ENCODE peak calls at places on chromosomes 3 and 15, in eight cellular contexts. S is NCI-H2081 treated with DMSO at 0.1 percent for 48 hours; L is activated T-helper 9 cell treated with anti-CD3 and anti-CD28 coated beads, Interleukin-2, amount 50 U/mL, for 16 hours; E is cardiac fibroblast; C is breast epithelium; U is T-helper 1 cell; B is Calu3; K is NCI-H446. V is an unnamed sample.

GRCh38 chr15:52503788-52504496 is 24.7 kb downstream of the MYO5A start:
- DNase-seq in S (no peak), L (no peak), E (peak), C (no peak), U (no peak), B (no peak), K (no peak), V (no peak)

GRCh38 chr3:46936733-46937250 is 39.8 kb downstream of the CCDC12 start:
- DNase-seq in S (no peak), L (no peak), E (no peak), C (peak), U (no peak), B (no peak), K (no peak), V (no peak)

GRCh38 chr15:46853600-46853999 is 863.7 kb upstream of the SEMA6D start:
- DNase-seq in S (no peak), L (no peak), E (no peak), C (no peak), U (no peak), B (no peak), K (no peak), V (no peak)

GRCh38 chr3:134251731-134252391 is 1.2 kb upstream of the RYK start:
- DNase-seq in S (no peak), L (no peak), E (peak), C (no peak), U (no peak), B (no peak), K (no peak), V (no peak)

GRCh38 chr3:176870451-176870850 is 326.8 kb downstream of the TBL1XR1 start:
- DNase-seq in S (no peak), L (no peak), E (no peak), C (no peak), U (no peak), B (no peak), K (no peak), V (no peak)

GRCh38 chr15:28027714-28028076 is 71.4 kb downstream of the OCA2 start:
- DNase-seq in S (no peak), L (no peak), E (no peak), C (no peak), U (no peak), B (no peak), K (no peak), V (no peak)

GRCh38 chr3:194844046-194844445 is 158.4 kb downstream of the FAM43A start:
- DNase-seq in S (no peak), L (no peak), E (no peak), C (no peak), U (no peak), B (no peak), K (no peak), V (no peak)

GRCh38 chr3:142945023-142945422 is 18.5 kb downstream of the PAQR9 start:
- DNase-seq in S (no peak), L (no peak), E (no peak), C (no peak), U (no peak), B (no peak), K (no peak), V (no peak)

GRCh38 chr15:31116423-31117030 is 15.0 kb upstream of the TRPM1 start:
- DNase-seq in S (no peak), L (no peak), E (no peak), C (no peak), U (no peak), B (no peak), K (no peak), V (no peak)

GRCh38 chr15:74790080-74790916 is 8.4 kb downstream of the CSK start:
- DNase-seq in S (no peak), L (peak), E (peak), C (no peak), U (no peak), B (peak), K (no peak), V (peak)

GRCh38 chr3:194587438-194587931 is 45.7 kb downstream of the TMEM44 start:
- DNase-seq in S (no peak), L (no peak), E (peak), C (no peak), U (no peak), B (no peak), K (no peak), V (no peak)

GRCh38 chr3:101898752-101899169 is 49.4 kb downstream of the NFKBIZ start:
- DNase-seq in S (no peak), L (no peak), E (no peak), C (no peak), U (no peak), B (no peak), K (no peak), V (no peak)

GRCh38 chr15:81072551-81072950 is 61.5 kb upstream of the CFAP161 start:
- DNase-seq in S (no peak), L (no peak), E (no peak), C (no peak), U (no peak), B (no peak), K (no peak), V (peak)

GRCh38 chr15:85929786-85930185 is 135.1 kb upstream of the KLHL25 start:
- DNase-seq in S (no peak), L (no peak), E (no peak), C (no peak), U (no peak), B (no peak), K (no peak), V (no peak)

GRCh38 chr15:92902723-92903587 is 2.8 kb downstream of the CHD2 start:
- DNase-seq in S (no peak), L (no peak), E (no peak), C (no peak), U (no peak), B (no peak), K (no peak), V (no peak)

GRCh38 chr3:136617123-136617700 is 135.0 kb downstream of the STAG1 start:
- DNase-seq in S (no peak), L (no peak), E (no peak), C (no peak), U (no peak), B (no peak), K (no peak), V (no peak)

GRCh38 chr3:157231071-157231470 is 71.1 kb upstream of the CCNL1 start:
- DNase-seq in S (no peak), L (no peak), E (peak), C (no peak), U (no peak), B (no peak), K (no peak), V (no peak)

GRCh38 chr15:48422401-48422800 is 91.2 kb downstream of the DUT start:
- DNase-seq in S (no peak), L (no peak), E (no peak), C (no peak), U (no peak), B (no peak), K (no peak), V (no peak)

GRCh38 chr3:195150194-195151118 is 120.5 kb downstream of the XXYLT1 start:
- DNase-seq in S (no peak), L (no peak), E (peak), C (peak), U (no peak), B (peak), K (no peak), V (no peak)

GRCh38 chr3:124429129-124429815 is 301.0 kb upstream of the UMPS start:
- DNase-seq in S (no peak), L (no peak), E (peak), C (no peak), U (no peak), B (peak), K (peak), V (peak)

GRCh38 chr3:17481116-17481515 is 261.3 kb downstream of the TBC1D5 start:
- DNase-seq in S (no peak), L (no peak), E (no peak), C (no peak), U (no peak), B (no peak), K (no peak), V (no peak)

GRCh38 chr3:22172964-22173363 is 422.0 kb upstream of the ZNF385D start:
- DNase-seq in S (no peak), L (no peak), E (no peak), C (no peak), U (no peak), B (no peak), K (no peak), V (no peak)

GRCh38 chr3:25992606-25993005 is 202.7 kb downstream of the OXSM start:
- DNase-seq in S (no peak), L (no peak), E (no peak), C (no peak), U (no peak), B (no peak), K (no peak), V (no peak)

GRCh38 chr15:57035664-57036063 is 117.2 kb downstream of the TCF12 start:
- DNase-seq in S (no peak), L (no peak), E (no peak), C (no peak), U (no peak), B (no peak), K (no peak), V (no peak)

GRCh38 chr3:56771376-56771775 is 30.4 kb downstream of the ARHGEF3 start:
- DNase-seq in S (no peak), L (no peak), E (no peak), C (no peak), U (no peak), B (no peak), K (no peak), V (no peak)

GRCh38 chr15:89750560-89751542 is at the start of gene MESP1:
- DNase-seq in S (peak), L (peak), E (peak), C (peak), U (peak), B (peak), K (peak), V (peak)

GRCh38 chr3:150059241-150059640 is 88.5 kb upstream of the PFN2 start:
- DNase-seq in S (no peak), L (no peak), E (no peak), C (no peak), U (no peak), B (no peak), K (no peak), V (no peak)

GRCh38 chr15:68386587-68387287 is 45.2 kb downstream of the ITGA11 start:
- DNase-seq in S (no peak), L (no peak), E (no peak), C (no peak), U (no peak), B (no peak), K (no peak), V (no peak)

GRCh38 chr3:168073842-168074311 is 21.8 kb downstream of the GOLIM4 start:
- DNase-seq in S (no peak), L (no peak), E (peak), C (no peak), U (no peak), B (no peak), K (no peak), V (no peak)

GRCh38 chr3:184583345-184584000 is 21.9 kb downstream of the EPHB3 start:
- DNase-seq in S (no peak), L (no peak), E (peak), C (no peak), U (no peak), B (no peak), K (no peak), V (no peak)

GRCh38 chr3:123026551-123027291 is 842 bp downstream of the SEMA5B start:
- DNase-seq in S (no peak), L (no peak), E (no peak), C (no peak), U (no peak), B (peak), K (no peak), V (peak)

GRCh38 chr3:195893516-195893915 is 14.8 kb downstream of the TNK2 start:
- DNase-seq in S (no peak), L (no peak), E (no peak), C (no peak), U (no peak), B (no peak), K (no peak), V (no peak)

GRCh38 chr15:78392430-78392829 is 45.6 kb upstream of the IREB2 start:
- DNase-seq in S (peak), L (no peak), E (no peak), C (no peak), U (no peak), B (peak), K (no peak), V (no peak)

GRCh38 chr15:74964794-74965193 is 8.2 kb upstream of the RPP25 start:
- DNase-seq in S (no peak), L (no peak), E (peak), C (no peak), U (no peak), B (no peak), K (no peak), V (no peak)

GRCh38 chr3:193400304-193400703 is 21.8 kb upstream of the ATP13A5 start:
- DNase-seq in S (no peak), L (no peak), E (no peak), C (no peak), U (no peak), B (peak), K (no peak), V (no peak)

GRCh38 chr3:158100681-158101080 is 5.5 kb downstream of the SHOX2 start:
- DNase-seq in S (no peak), L (no peak), E (no peak), C (no peak), U (no peak), B (no peak), K (no peak), V (no peak)

GRCh38 chr3:195100903-195101591 is 169.9 kb downstream of the XXYLT1 start:
- DNase-seq in S (no peak), L (no peak), E (peak), C (no peak), U (no peak), B (no peak), K (no peak), V (no peak)

GRCh38 chr3:133937061-133937686 is 41.5 kb upstream of the RAB6B start:
- DNase-seq in S (no peak), L (no peak), E (no peak), C (no peak), U (no peak), B (peak), K (no peak), V (no peak)

V was measured in PC-9.